ENCODE peak calls at places on chromosome 7, in nine cellular contexts. A, C, O, B, M, X, G, N and V are unnamed samples.

GRCh38 chr7:81736088-81736487 is 33.8 kb downstream of the HGF start:
- DNase-seq in A (no peak), C (no peak), O (no peak), B (peak), M (no peak), X (peak), G (no peak), N (no peak), V (no peak)

GRCh38 chr7:128431221-128431620 is 21.4 kb upstream of the IMPDH1 start:
- DNase-seq in A (no peak), C (no peak), O (no peak), B (no peak), M (no peak), X (peak), G (no peak), N (no peak), V (no peak)

GRCh38 chr7:91034459-91035368 is 229.5 kb upstream of the FZD1 start:
- DNase-seq in A (no peak), C (no peak), O (peak), B (peak), M (peak), X (peak), G (no peak), N (peak), V (no peak)

GRCh38 chr7:108360058-108360800 is 96.0 kb downstream of the NRCAM start:
- DNase-seq in A (peak), C (no peak), O (no peak), B (no peak), M (no peak), X (no peak), G (no peak), N (no peak), V (no peak)

GRCh38 chr7:37117261-37117660 is 331.4 kb downstream of the ELMO1 start:
- DNase-seq in A (no peak), C (no peak), O (no peak), B (no peak), M (no peak), X (no peak), G (no peak), N (no peak), V (no peak)

GRCh38 chr7:64559206-64559605 is 3.7 kb downstream of the ZNF680 start:
- DNase-seq in A (no peak), C (no peak), O (peak), B (peak), M (peak), X (no peak), G (no peak), N (no peak), V (no peak)

GRCh38 chr7:64314493-64315020 is 796 bp downstream of the ZNF736 start:
- DNase-seq in A (no peak), C (no peak), O (peak), B (no peak), M (peak), X (no peak), G (no peak), N (no peak), V (no peak)

GRCh38 chr7:151271699-151272355 is 23.3 kb upstream of the SMARCD3 start:
- DNase-seq in A (peak), C (no peak), O (peak), B (peak), M (no peak), X (no peak), G (peak), N (no peak), V (peak)

GRCh38 chr7:367351-367841 is 77.4 kb downstream of the FOXL3 start:
- DNase-seq in A (no peak), C (no peak), O (no peak), B (no peak), M (no peak), X (no peak), G (no peak), N (no peak), V (no peak)